ENCODE peak calls at places on chromosomes 13 and 19, in five cellular contexts. One of them, this sample, is unnamed. For H3K9me3, the result is how much of the 10 kb centered on the place peaks cover.

GRCh38 chr13:51453308-51453958 is 597 bp upstream of the INTS6 start:
- DNase-seq in cardiac muscle cell: no peak
- DNase-seq in mucosa of descending colon: peak
- DNase-seq in CD8-positive, alpha-beta T cell: peak
- DNase-seq in testis: peak
- DNase-seq in this sample: no peak

GRCh38 chr19:2282062-2282861 is at the start of gene PEAK3:
- DNase-seq in cardiac muscle cell: peak
- DNase-seq in mucosa of descending colon: peak
- DNase-seq in CD8-positive, alpha-beta T cell: no peak
- DNase-seq in testis: peak
- DNase-seq in this sample: no peak

GRCh38 chr13:98508280-98509074 is 68.4 kb downstream of the STK24 start:
- DNase-seq in cardiac muscle cell: peak
- DNase-seq in mucosa of descending colon: no peak
- DNase-seq in CD8-positive, alpha-beta T cell: no peak
- DNase-seq in testis: no peak
- DNase-seq in this sample: peak

GRCh38 chr13:29438772-29439171 is 156.7 kb downstream of the SLC7A1 start:
- DNase-seq in cardiac muscle cell: peak
- DNase-seq in mucosa of descending colon: no peak
- DNase-seq in CD8-positive, alpha-beta T cell: no peak
- DNase-seq in testis: no peak
- DNase-seq in this sample: no peak

GRCh38 chr19:3682286-3682685 is 18.0 kb downstream of the PIP5K1C start:
- DNase-seq in cardiac muscle cell: no peak
- DNase-seq in mucosa of descending colon: no peak
- DNase-seq in CD8-positive, alpha-beta T cell: no peak
- DNase-seq in testis: no peak
- DNase-seq in this sample: no peak

GRCh38 chr13:110651271-110651670 is 35.9 kb downstream of the NAXD start:
- DNase-seq in cardiac muscle cell: no peak
- DNase-seq in mucosa of descending colon: no peak
- DNase-seq in CD8-positive, alpha-beta T cell: no peak
- DNase-seq in testis: no peak
- DNase-seq in this sample: no peak

GRCh38 chr13:90403330-90404082 is 944.0 kb upstream of the MIR17HG start:
- DNase-seq in cardiac muscle cell: no peak
- DNase-seq in mucosa of descending colon: no peak
- DNase-seq in CD8-positive, alpha-beta T cell: no peak
- DNase-seq in testis: no peak
- DNase-seq in this sample: no peak

GRCh38 chr13:48233097-48233885 is at the start of gene ITM2B:
- DNase-seq in cardiac muscle cell: peak
- DNase-seq in mucosa of descending colon: peak
- DNase-seq in CD8-positive, alpha-beta T cell: peak
- DNase-seq in testis: peak
- DNase-seq in this sample: peak

GRCh38 chr19:40133491-40133890 is 42.7 kb upstream of the ZNF780A start:
- DNase-seq in cardiac muscle cell: no peak
- DNase-seq in mucosa of descending colon: no peak
- DNase-seq in CD8-positive, alpha-beta T cell: no peak
- DNase-seq in testis: no peak
- DNase-seq in this sample: no peak

GRCh38 chr13:81133066-81133465 is 792.1 kb upstream of the SPRY2 start:
- DNase-seq in cardiac muscle cell: peak
- DNase-seq in mucosa of descending colon: no peak
- DNase-seq in CD8-positive, alpha-beta T cell: no peak
- DNase-seq in testis: no peak
- DNase-seq in this sample: no peak

GRCh38 chr13:30112602-30113435 is 194.5 kb downstream of the KATNAL1 start:
- DNase-seq in cardiac muscle cell: peak
- DNase-seq in mucosa of descending colon: peak
- DNase-seq in CD8-positive, alpha-beta T cell: peak
- DNase-seq in testis: peak
- DNase-seq in this sample: peak

GRCh38 chr19:3034845-3035541 is 5.9 kb upstream of the TLE2 start:
- DNase-seq in cardiac muscle cell: peak
- DNase-seq in mucosa of descending colon: peak
- DNase-seq in CD8-positive, alpha-beta T cell: no peak
- DNase-seq in testis: no peak
- DNase-seq in this sample: no peak

GRCh38 chr13:69580255-69580654 is 527.4 kb upstream of the ATXN8OS start:
- DNase-seq in cardiac muscle cell: no peak
- DNase-seq in mucosa of descending colon: no peak
- DNase-seq in CD8-positive, alpha-beta T cell: no peak
- DNase-seq in testis: no peak
- DNase-seq in this sample: no peak

GRCh38 chr13:33645591-33646554 is 172.1 kb upstream of the RFC3 start:
- DNase-seq in cardiac muscle cell: no peak
- DNase-seq in mucosa of descending colon: no peak
- DNase-seq in CD8-positive, alpha-beta T cell: no peak
- DNase-seq in testis: no peak
- DNase-seq in this sample: no peak

GRCh38 chr13:24827799-24828198 is 63.8 kb downstream of the RNF17 start:
- DNase-seq in cardiac muscle cell: no peak
- DNase-seq in mucosa of descending colon: no peak
- DNase-seq in CD8-positive, alpha-beta T cell: no peak
- DNase-seq in testis: no peak
- DNase-seq in this sample: no peak

GRCh38 chr13:83423361-83423760 is 458.9 kb downstream of the SLITRK1 start:
- DNase-seq in cardiac muscle cell: no peak
- DNase-seq in mucosa of descending colon: no peak
- DNase-seq in CD8-positive, alpha-beta T cell: no peak
- DNase-seq in testis: no peak
- DNase-seq in this sample: no peak

GRCh38 chr19:13172335-13173128 is 22.3 kb downstream of the IER2 start:
- DNase-seq in cardiac muscle cell: peak
- DNase-seq in mucosa of descending colon: peak
- DNase-seq in CD8-positive, alpha-beta T cell: peak
- DNase-seq in testis: no peak
- DNase-seq in this sample: peak

GRCh38 chr13:43196171-43196611 is 172.8 kb downstream of the DNAJC15 start:
- DNase-seq in cardiac muscle cell: peak
- DNase-seq in mucosa of descending colon: no peak
- DNase-seq in CD8-positive, alpha-beta T cell: no peak
- DNase-seq in testis: peak
- DNase-seq in this sample: no peak

GRCh38 chr13:29713841-29714240 is 118.4 kb upstream of the SLC7A1 start:
- DNase-seq in cardiac muscle cell: no peak
- DNase-seq in mucosa of descending colon: no peak
- DNase-seq in CD8-positive, alpha-beta T cell: no peak
- DNase-seq in testis: no peak
- DNase-seq in this sample: no peak

GRCh38 chr19:18609717-18610051 is 3.0 kb upstream of the TMEM59L start:
- DNase-seq in cardiac muscle cell: no peak
- DNase-seq in mucosa of descending colon: no peak
- DNase-seq in CD8-positive, alpha-beta T cell: no peak
- DNase-seq in testis: no peak
- DNase-seq in this sample: no peak

GRCh38 chr13:90185734-90186133 is 1161.8 kb upstream of the MIR17HG start:
- DNase-seq in cardiac muscle cell: no peak
- DNase-seq in mucosa of descending colon: no peak
- DNase-seq in CD8-positive, alpha-beta T cell: no peak
- DNase-seq in testis: no peak
- DNase-seq in this sample: no peak

GRCh38 chr19:42850981-42851717 is 28.4 kb downstream of the PSG1 start:
- DNase-seq in cardiac muscle cell: peak
- DNase-seq in mucosa of descending colon: no peak
- DNase-seq in CD8-positive, alpha-beta T cell: no peak
- DNase-seq in testis: no peak
- DNase-seq in this sample: peak

GRCh38 chr13:45393941-45394570 is 24.1 kb downstream of the SLC25A30 start:
- DNase-seq in cardiac muscle cell: peak
- DNase-seq in mucosa of descending colon: no peak
- DNase-seq in CD8-positive, alpha-beta T cell: no peak
- DNase-seq in testis: peak
- DNase-seq in this sample: peak

GRCh38 chr13:44305845-44306244 is 67.8 kb upstream of the SERP2 start:
- DNase-seq in cardiac muscle cell: no peak
- DNase-seq in mucosa of descending colon: no peak
- DNase-seq in CD8-positive, alpha-beta T cell: no peak
- DNase-seq in testis: no peak
- DNase-seq in this sample: peak

GRCh38 chr13:69566104-69566716 is 541.4 kb upstream of the ATXN8OS start:
- DNase-seq in cardiac muscle cell: no peak
- DNase-seq in mucosa of descending colon: no peak
- DNase-seq in CD8-positive, alpha-beta T cell: no peak
- DNase-seq in testis: no peak
- DNase-seq in this sample: no peak

GRCh38 chr19:6947745-6948144 is 60.4 kb downstream of the ADGRE1 start:
- DNase-seq in cardiac muscle cell: peak
- DNase-seq in mucosa of descending colon: no peak
- DNase-seq in CD8-positive, alpha-beta T cell: no peak
- DNase-seq in testis: no peak
- DNase-seq in this sample: peak

GRCh38 chr19:4781851-4782250 is 9.7 kb upstream of the FEM1A start:
- DNase-seq in cardiac muscle cell: no peak
- DNase-seq in mucosa of descending colon: no peak
- DNase-seq in CD8-positive, alpha-beta T cell: no peak
- DNase-seq in testis: no peak
- DNase-seq in this sample: no peak

GRCh38 chr13:50192272-50192813 is 177.1 kb downstream of the KCNRG start:
- DNase-seq in cardiac muscle cell: no peak
- DNase-seq in mucosa of descending colon: no peak
- DNase-seq in CD8-positive, alpha-beta T cell: no peak
- DNase-seq in testis: no peak
- DNase-seq in this sample: no peak

GRCh38 chr19:44303976-44304568 is 753 bp downstream of the ZNF235 start:
- DNase-seq in cardiac muscle cell: no peak
- DNase-seq in mucosa of descending colon: no peak
- DNase-seq in CD8-positive, alpha-beta T cell: no peak
- DNase-seq in testis: peak
- DNase-seq in this sample: peak

GRCh38 chr13:84997858-84998257 is 801.4 kb downstream of the SLITRK6 start:
- DNase-seq in cardiac muscle cell: no peak
- DNase-seq in mucosa of descending colon: no peak
- DNase-seq in CD8-positive, alpha-beta T cell: no peak
- DNase-seq in testis: no peak
- DNase-seq in this sample: no peak

GRCh38 chr13:79365981-79366380 is 40.1 kb downstream of the RBM26 start:
- DNase-seq in cardiac muscle cell: no peak
- DNase-seq in mucosa of descending colon: no peak
- DNase-seq in CD8-positive, alpha-beta T cell: no peak
- DNase-seq in testis: no peak
- DNase-seq in this sample: no peak

GRCh38 chr13:110425444-110425780 is 118.3 kb downstream of the COL4A2 start:
- DNase-seq in cardiac muscle cell: no peak
- DNase-seq in mucosa of descending colon: no peak
- DNase-seq in CD8-positive, alpha-beta T cell: no peak
- DNase-seq in testis: no peak
- DNase-seq in this sample: peak

GRCh38 chr19:38095411-38096308 is 128.4 kb downstream of the DPF1 start:
- DNase-seq in cardiac muscle cell: peak
- DNase-seq in mucosa of descending colon: no peak
- DNase-seq in CD8-positive, alpha-beta T cell: no peak
- DNase-seq in testis: peak
- DNase-seq in this sample: peak

GRCh38 chr13:31485183-31485582 is 254.1 kb upstream of the RXFP2 start:
- DNase-seq in cardiac muscle cell: peak
- DNase-seq in mucosa of descending colon: no peak
- DNase-seq in CD8-positive, alpha-beta T cell: no peak
- DNase-seq in testis: no peak
- DNase-seq in this sample: no peak

GRCh38 chr19:6532244-6532999 is 1.6 kb downstream of the TNFSF9 start:
- DNase-seq in cardiac muscle cell: no peak
- DNase-seq in mucosa of descending colon: peak
- DNase-seq in CD8-positive, alpha-beta T cell: no peak
- DNase-seq in testis: no peak
- DNase-seq in this sample: no peak

GRCh38 chr13:45500492-45501174 is 35.9 kb downstream of the COG3 start:
- DNase-seq in cardiac muscle cell: peak
- DNase-seq in mucosa of descending colon: no peak
- DNase-seq in CD8-positive, alpha-beta T cell: no peak
- DNase-seq in testis: no peak
- DNase-seq in this sample: peak

GRCh38 chr19:49816616-49817015 is 1.5 kb upstream of the MED25 start:
- DNase-seq in cardiac muscle cell: no peak
- DNase-seq in mucosa of descending colon: no peak
- DNase-seq in CD8-positive, alpha-beta T cell: no peak
- DNase-seq in testis: no peak
- DNase-seq in this sample: no peak
- H3K4me3 ChIP-seq in cardiac muscle cell: no peak
- H3K4me3 ChIP-seq in mucosa of descending colon: no peak
- H3K4me3 ChIP-seq in CD8-positive, alpha-beta T cell: no peak
- H3K4me3 ChIP-seq in testis: no peak
- H3K4me3 ChIP-seq in this sample: peak

GRCh38 chr19:379796-380195 is 29.2 kb downstream of the C2CD4C start:
- DNase-seq in cardiac muscle cell: no peak
- DNase-seq in mucosa of descending colon: no peak
- DNase-seq in CD8-positive, alpha-beta T cell: no peak
- DNase-seq in testis: no peak
- DNase-seq in this sample: no peak
- H3K9me3 ChIP-seq in cardiac muscle cell: under half
- H3K9me3 ChIP-seq in mucosa of descending colon: under half
- H3K9me3 ChIP-seq in CD8-positive, alpha-beta T cell: under half
- H3K9me3 ChIP-seq in testis: under half
- H3K9me3 ChIP-seq in this sample: under half

DNA sequence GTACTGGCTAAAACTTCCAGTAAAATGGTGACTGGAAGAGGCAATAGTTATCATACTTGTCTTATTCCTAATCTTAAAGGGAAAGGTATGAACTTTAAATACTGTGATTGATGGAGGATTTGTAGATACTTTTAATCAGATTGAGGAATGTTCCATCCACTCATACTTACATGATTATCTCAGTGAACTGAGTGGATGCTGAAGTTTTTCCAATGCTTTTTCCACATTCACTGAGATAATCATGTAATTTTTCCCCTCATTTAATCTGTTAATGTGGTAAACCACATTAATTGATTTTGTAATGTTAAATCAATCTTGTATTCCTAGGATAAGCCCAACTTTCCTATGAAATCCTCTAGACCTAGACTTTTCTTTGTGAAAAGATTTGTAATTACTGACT is 17.2 kb upstream of the SCEL start:
- DNase-seq in cardiac muscle cell: no peak
- DNase-seq in mucosa of descending colon: no peak
- DNase-seq in CD8-positive, alpha-beta T cell: no peak
- DNase-seq in testis: no peak
- DNase-seq in this sample: no peak
- H3K4me3 ChIP-seq in cardiac muscle cell: no peak
- H3K4me3 ChIP-seq in mucosa of descending colon: no peak
- H3K4me3 ChIP-seq in CD8-positive, alpha-beta T cell: no peak
- H3K4me3 ChIP-seq in testis: no peak
- H3K4me3 ChIP-seq in this sample: no peak

GRCh38 chr19:58428617-58429016 is 11.3 kb downstream of the ZNF132 start:
- DNase-seq in cardiac muscle cell: no peak
- DNase-seq in mucosa of descending colon: no peak
- DNase-seq in CD8-positive, alpha-beta T cell: no peak
- DNase-seq in testis: no peak
- DNase-seq in this sample: no peak

GRCh38 chr19:58434217-58434616 is 5.7 kb downstream of the ZNF132 start:
- DNase-seq in cardiac muscle cell: peak
- DNase-seq in mucosa of descending colon: no peak
- DNase-seq in CD8-positive, alpha-beta T cell: no peak
- DNase-seq in testis: no peak
- DNase-seq in this sample: no peak

GRCh38 chr19:58429745-58430144 is 10.2 kb downstream of the ZNF132 start:
- DNase-seq in cardiac muscle cell: no peak
- DNase-seq in mucosa of descending colon: no peak
- DNase-seq in CD8-positive, alpha-beta T cell: no peak
- DNase-seq in testis: no peak
- DNase-seq in this sample: no peak
- H3K9me3 ChIP-seq in cardiac muscle cell: under half
- H3K9me3 ChIP-seq in mucosa of descending colon: half or more
- H3K9me3 ChIP-seq in CD8-positive, alpha-beta T cell: half or more
- H3K9me3 ChIP-seq in testis: under half
- H3K9me3 ChIP-seq in this sample: under half

This sample was measured in MG63.